ENCODE peak calls at places on chromosomes 2 and 18, in ten cellular contexts. O is endodermal cell; G is CD4-positive, alpha-beta T cell; E is left ventricle myocardium inferior; V is heart right ventricle; J is gastrocnemius medialis; L is psoas muscle; Z is Peyer's patch; D is thyroid gland; T is uterus. K is an unnamed sample.

GRCh38 chr2:133720429-133720828 is 152.2 kb upstream of the NCKAP5 start:
- DNase-seq in O (no peak), G (no peak), E (no peak), V (no peak), J (no peak), L (no peak), Z (no peak), D (no peak), T (no peak), K (no peak)

GRCh38 chr2:207182916-207183315 is 17.2 kb upstream of the KLF7 start:
- DNase-seq in O (no peak), G (no peak), E (no peak), V (no peak), J (no peak), L (no peak), Z (no peak), D (no peak), T (no peak), K (no peak)

GRCh38 chr2:101622633-101623521 is 74.6 kb upstream of the MAP4K4 start:
- DNase-seq in O (peak; percentile 46), G (no peak), E (no peak), V (no peak), J (no peak), L (no peak), Z (no peak), D (no peak), T (no peak), K (no peak)

GRCh38 chr18:29449424-29449823 is 1272.5 kb upstream of the CDH2 start:
- DNase-seq in O (no peak), G (no peak), E (no peak), V (no peak), J (no peak), L (no peak), Z (no peak), D (no peak), T (no peak), K (no peak)

GRCh38 chr2:70921839-70922590 is 13.7 kb upstream of the ATP6V1B1 start:
- DNase-seq in O (peak; percentile 55), G (no peak), E (no peak), V (no peak), J (no peak), L (no peak), Z (no peak), D (no peak), T (no peak), K (no peak)

GRCh38 chr2:73716518-73717250 is 20.5 kb downstream of the TPRKB start:
- DNase-seq in O (no peak), G (no peak), E (no peak), V (no peak), J (no peak), L (no peak), Z (no peak), D (no peak), T (no peak), K (peak; percentile 44)

GRCh38 chr2:27024188-27024587 is 8.6 kb upstream of the TMEM214 start:
- DNase-seq in O (peak; percentile 92), G (no peak), E (no peak), V (no peak), J (no peak), L (no peak), Z (no peak), D (no peak), T (no peak), K (no peak)

GRCh38 chr2:170770008-170770303 is 222 bp upstream of the ERICH2 start:
- DNase-seq in O (no peak), G (no peak), E (no peak), V (no peak), J (no peak), L (no peak), Z (no peak), D (no peak), T (no peak), K (no peak)

GRCh38 chr2:64865073-64865830 is 123.9 kb upstream of the SLC1A4 start:
- DNase-seq in O (peak; percentile 84), G (peak; percentile 39), E (peak; percentile 61), V (peak; percentile 68), J (peak; percentile 58), L (peak; percentile 67), Z (peak; percentile 67), D (peak; percentile 67), T (peak; percentile 62), K (peak; percentile 81)

GRCh38 chr2:37324536-37324785 is 172 bp downstream of the PRKD3 start:
- DNase-seq in O (no peak), G (peak; percentile 58), E (peak; percentile 87), V (peak; percentile 85), J (peak; percentile 79), L (peak; percentile 83), Z (peak; percentile 77), D (peak; percentile 82), T (peak; percentile 86), K (peak; percentile 77)

GRCh38 chr2:18976112-18976961 is 382.1 kb downstream of the OSR1 start:
- DNase-seq in O (no peak), G (no peak), E (no peak), V (no peak), J (no peak), L (no peak), Z (no peak), D (no peak), T (peak; percentile 68), K (no peak)

GRCh38 chr2:84865181-84865783 is 15.6 kb downstream of the TRABD2A start:
- DNase-seq in O (no peak), G (no peak), E (no peak), V (no peak), J (no peak), L (no peak), Z (no peak), D (no peak), T (no peak), K (no peak)

GRCh38 chr18:45637546-45638327 is 22.5 kb downstream of the SLC14A2 start:
- DNase-seq in O (peak; percentile 35), G (no peak), E (no peak), V (no peak), J (no peak), L (no peak), Z (no peak), D (peak; percentile 59), T (peak; percentile 43), K (no peak)

GRCh38 chr2:27885246-27885645 is 4.9 kb downstream of the RBKS start:
- DNase-seq in O (no peak), G (no peak), E (no peak), V (no peak), J (no peak), L (no peak), Z (no peak), D (no peak), T (no peak), K (no peak)

DNA sequence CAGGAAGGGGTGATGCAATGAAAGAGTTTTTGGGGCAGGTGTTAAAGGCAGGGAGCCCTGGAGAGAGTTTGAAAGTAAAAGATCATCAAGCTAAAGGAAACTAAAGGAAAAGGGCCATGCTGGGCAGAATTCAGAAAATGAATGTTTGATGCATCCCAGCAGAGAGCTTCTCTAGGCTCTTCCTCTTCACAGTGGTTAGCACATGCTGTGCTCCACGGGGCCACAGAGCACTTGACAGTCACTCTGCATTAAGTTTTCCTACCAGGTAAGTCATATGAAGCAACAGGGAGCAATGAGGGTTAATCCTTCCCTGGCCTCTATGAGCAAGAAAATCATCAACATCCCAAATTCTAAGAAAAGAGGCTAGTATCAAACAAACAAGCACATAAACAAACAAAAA is 895.2 kb downstream of the TRIB2 start:
- DNase-seq in O (peak; percentile 76), G (no peak), E (no peak), V (no peak), J (no peak), L (no peak), Z (no peak), D (no peak), T (no peak), K (no peak)
- H3K9me3 ChIP-seq in O (peaks cover 61% of the 10 kb centered on the region), G (no peaks in the 10 kb centered on the region), E (peaks cover 14% of the 10 kb centered on the region), V (peaks cover 29% of the 10 kb centered on the region), J (no peaks in the 10 kb centered on the region), L (peaks cover 7% of the 10 kb centered on the region), Z (no peaks in the 10 kb centered on the region), D (no peaks in the 10 kb centered on the region), T (no peaks in the 10 kb centered on the region), K (no peaks in the 10 kb centered on the region)

GRCh38 chr2:232525199-232525598 is 761 bp upstream of the CHRND start:
- DNase-seq in O (no peak), G (no peak), E (no peak), V (no peak), J (peak; percentile 32), L (no peak), Z (no peak), D (no peak), T (no peak), K (no peak)

GRCh38 chr2:232522014-232522854 is 2.0 kb downstream of the PRSS56 start:
- DNase-seq in O (peak; percentile 85), G (peak; percentile 57), E (peak; percentile 44), V (peak; percentile 67), J (peak; percentile 44), L (peak; percentile 70), Z (peak; percentile 39), D (peak; percentile 47), T (no peak), K (peak; percentile 62)

GRCh38 chr2:232524771-232525170 is 1.2 kb upstream of the CHRND start:
- DNase-seq in O (no peak), G (no peak), E (no peak), V (no peak), J (peak; percentile 30), L (no peak), Z (no peak), D (no peak), T (no peak), K (no peak)

GRCh38 chr2:232522855-232523681 is 2.9 kb downstream of the PRSS56 start:
- DNase-seq in O (peak; percentile 64), G (no peak), E (no peak), V (no peak), J (no peak), L (no peak), Z (no peak), D (no peak), T (no peak), K (no peak)

GRCh38 chr2:232523682-232524597 is 2.0 kb upstream of the CHRND start:
- DNase-seq in O (peak; percentile 94), G (no peak), E (no peak), V (no peak), J (peak; percentile 63), L (peak; percentile 59), Z (no peak), D (no peak), T (no peak), K (no peak)
- TF ChIP-seq CTCF in O (peak; percentile 74), G (no peak), E (peak; percentile 33), V (peak; percentile 22), J (peak; percentile 11), L (peak; percentile 25), Z (no peak), D (no peak), T (no peak), K (no peak)

GRCh38 chr2:218894168-218895157 is 13.8 kb downstream of the WNT10A start:
- DNase-seq in O (no peak), G (no peak), E (no peak), V (no peak), J (no peak), L (no peak), Z (no peak), D (no peak), T (no peak), K (no peak)
- H3K27me3 ChIP-seq in O (peaks cover 100% of the 10 kb centered on the region), G (peaks cover 2% of the 10 kb centered on the region), E (peaks cover 97% of the 10 kb centered on the region), V (peaks cover 60% of the 10 kb centered on the region), J (peaks cover 58% of the 10 kb centered on the region), L (peaks cover 70% of the 10 kb centered on the region), Z (no peaks in the 10 kb centered on the region), D (peaks cover 48% of the 10 kb centered on the region), T (peaks cover 37% of the 10 kb centered on the region), K (peaks cover 15% of the 10 kb centered on the region)

DNA sequence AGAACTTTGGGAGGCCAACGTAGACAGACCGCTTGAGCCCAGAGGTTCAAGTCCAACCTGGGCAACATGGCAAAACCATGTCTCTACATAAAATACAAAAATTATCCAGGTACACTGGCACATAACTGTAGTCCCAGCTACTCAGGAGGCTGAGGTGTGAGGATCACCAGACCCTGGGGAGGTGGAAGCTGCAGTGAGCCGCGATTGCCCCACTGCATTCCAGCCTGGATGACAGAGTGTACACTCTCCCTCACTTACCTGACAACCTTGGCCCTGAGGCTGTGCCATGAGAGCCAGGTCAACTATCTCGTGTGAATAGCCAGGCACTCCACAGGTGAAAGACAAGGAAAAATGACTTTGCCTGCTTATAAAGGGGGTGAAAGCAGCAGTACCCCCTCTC is 39.3 kb downstream of the CBLN2 start:
- DNase-seq in O (no peak), G (no peak), E (no peak), V (no peak), J (no peak), L (no peak), Z (no peak), D (no peak), T (no peak), K (no peak)
- H3K9me3 ChIP-seq in O (peaks cover 39% of the 10 kb centered on the region), G (no peaks in the 10 kb centered on the region), E (no peaks in the 10 kb centered on the region), V (no peaks in the 10 kb centered on the region), J (no peaks in the 10 kb centered on the region), L (no peaks in the 10 kb centered on the region), Z (no peaks in the 10 kb centered on the region), D (no peaks in the 10 kb centered on the region), T (no peaks in the 10 kb centered on the region), K (no peaks in the 10 kb centered on the region)